ENCODE peak calls at places on chromosome 14, in seven cellular contexts. U, T, H, O, D, X and G are unnamed samples.

GRCh38 chr14:68936476-68936875 is 42.6 kb downstream of the ACTN1 start:
- DNase-seq in U (no peak), T (no peak), H (no peak), O (no peak), D (no peak), X (no peak), G (no peak)

GRCh38 chr14:69983317-69983716 is 104.1 kb downstream of the SMOC1 start:
- DNase-seq in U (no peak), T (no peak), H (no peak), O (no peak), D (no peak), X (no peak), G (no peak)

GRCh38 chr14:105187116-105187515 is 6.0 kb upstream of the NUDT14 start:
- DNase-seq in U (no peak), T (no peak), H (no peak), O (no peak), D (no peak), X (no peak), G (no peak)

GRCh38 chr14:75578099-75578785 is at the start of gene FLVCR2:
- DNase-seq in U (peak; percentile 93), T (peak; percentile 75), H (no peak), O (peak; percentile 84), D (peak; percentile 40), X (peak; percentile 73), G (no peak)

GRCh38 chr14:101834387-101835165 is 73.1 kb downstream of the PPP2R5C start:
- DNase-seq in U (no peak), T (no peak), H (peak; percentile 45), O (no peak), D (no peak), X (no peak), G (no peak)

GRCh38 chr14:95555053-95555452 is 20.2 kb downstream of the GLRX5 start:
- DNase-seq in U (no peak), T (no peak), H (no peak), O (no peak), D (no peak), X (no peak), G (no peak)

GRCh38 chr14:52550661-52551060 is 1.6 kb downstream of the TXNDC16 start:
- DNase-seq in U (no peak), T (no peak), H (no peak), O (no peak), D (no peak), X (no peak), G (no peak)

GRCh38 chr14:50532502-50533313 is at the start of gene MAP4K5:
- DNase-seq in U (peak; percentile 95), T (peak; percentile 93), H (peak; percentile 74), O (peak; percentile 94), D (peak; percentile 80), X (peak; percentile 92), G (peak; percentile 98)

GRCh38 chr14:75141062-75141461 is 14.2 kb upstream of the NEK9 start:
- DNase-seq in U (no peak), T (no peak), H (no peak), O (no peak), D (no peak), X (no peak), G (no peak)

GRCh38 chr14:53881161-53881846 is 75.3 kb downstream of the BMP4 start:
- DNase-seq in U (no peak), T (no peak), H (peak; percentile 38), O (no peak), D (peak; percentile 35), X (peak; percentile 48), G (no peak)

GRCh38 chr14:87230726-87231125 is 762.3 kb downstream of the GALC start:
- DNase-seq in U (no peak), T (no peak), H (no peak), O (no peak), D (no peak), X (no peak), G (no peak)

GRCh38 chr14:36716614-36717184 is 55.0 kb downstream of the PAX9 start:
- DNase-seq in U (no peak), T (no peak), H (no peak), O (no peak), D (no peak), X (no peak), G (no peak)

GRCh38 chr14:30251017-30251416 is 307.9 kb upstream of the G2E3 start:
- DNase-seq in U (no peak), T (no peak), H (no peak), O (no peak), D (no peak), X (no peak), G (no peak)

GRCh38 chr14:76717508-76717907 is 43.8 kb upstream of the VASH1 start:
- DNase-seq in U (no peak), T (peak; percentile 43), H (no peak), O (no peak), D (no peak), X (no peak), G (peak; percentile 54)

GRCh38 chr14:105498430-105499255 is 7.6 kb downstream of the TEDC1 start:
- DNase-seq in U (no peak), T (no peak), H (no peak), O (no peak), D (no peak), X (no peak), G (no peak)

GRCh38 chr14:68691031-68691864 is 101.6 kb downstream of the ZFP36L1 start:
- DNase-seq in U (no peak), T (peak; percentile 83), H (no peak), O (peak; percentile 93), D (no peak), X (no peak), G (no peak)

GRCh38 chr14:64293976-64294671 is at the start of gene ESR2:
- DNase-seq in U (peak; percentile 53), T (peak; percentile 71), H (no peak), O (peak; percentile 86), D (peak; percentile 22), X (peak; percentile 51), G (peak; percentile 82)
- TF ChIP-seq CTCF in U (no peak), T (no peak), H (peak; percentile 48), O (peak; percentile 42), D (peak; percentile 66), X (peak; percentile 48), G (peak; percentile 58)

GRCh38 chr14:23580948-23581281 is 2.3 kb upstream of the JPH4 start:
- DNase-seq in U (no peak), T (no peak), H (no peak), O (no peak), D (no peak), X (no peak), G (no peak)
- TF ChIP-seq CTCF in U (no peak), T (no peak), H (no peak), O (no peak), D (no peak), X (no peak), G (no peak)

GRCh38 chr14:90383126-90383730 is 13.6 kb upstream of the CALM1 start:
- DNase-seq in U (peak; percentile 100), T (peak; percentile 99), H (peak; percentile 100), O (peak; percentile 100), D (peak; percentile 99), X (peak; percentile 100), G (peak; percentile 100)
- TF ChIP-seq CTCF in U (peak; percentile 18), T (peak; percentile 32), H (no peak), O (no peak), D (no peak), X (no peak), G (no peak)

GRCh38 chr14:103856105-103856504 is 8.7 kb upstream of the PPP1R13B start:
- DNase-seq in U (peak; percentile 40), T (no peak), H (no peak), O (peak; percentile 33), D (no peak), X (no peak), G (no peak)
- TF ChIP-seq CTCF in U (no peak), T (no peak), H (no peak), O (no peak), D (no peak), X (no peak), G (no peak)

GRCh38 chr14:60188115-60188514 is 22.9 kb upstream of the DHRS7 start:
- DNase-seq in U (no peak), T (no peak), H (no peak), O (no peak), D (no peak), X (no peak), G (no peak)
- TF ChIP-seq CTCF in U (no peak), T (peak; percentile 33), H (no peak), O (no peak), D (peak; percentile 30), X (peak; percentile 25), G (peak; percentile 45)